ENCODE peak calls at places on chromosomes 12 and 14, in six cellular contexts. Q is GM10248; C is astrocyte of the spinal cord; N is SK-N-SH; Z is activated CD4-positive, alpha-beta T cell treated with anti-CD3 and anti-CD28 coated beads, Interleukin-2, amount 10 ng/mL, durations not matched to agents 7 days and 5 days; E is stimulated activated CD4-positive, alpha-beta T cell treated with anti-CD3 and anti-CD28 coated beads, Interleukin-2, amount 100 ng/mL, for 4 hours. G is an unnamed sample.

GRCh38 chr12:98126637-98127335 is 388.6 kb upstream of the TMPO start:
- DNase-seq in C (no peak), N (no peak), Z (no peak), E (no peak), Q (no peak), G (no peak)

GRCh38 chr12:57616383-57617101 is 5.3 kb downstream of the ARHGEF25 start:
- DNase-seq in E (no peak), N (no peak), Z (no peak), C (no peak), Q (no peak), G (peak; percentile 56)

GRCh38 chr12:6553051-6553868 is 2.6 kb downstream of the IFFO1 start:
- DNase-seq in Z (no peak), E (no peak), Q (no peak), N (no peak), C (peak; percentile 71), G (no peak)

GRCh38 chr14:103314496-103315277 is 19.4 kb upstream of the EIF5 start:
- DNase-seq in N (no peak), C (no peak), Z (no peak), E (no peak), Q (no peak), G (no peak)

GRCh38 chr12:12399161-12399560 is 42.3 kb downstream of the BORCS5 start:
- DNase-seq in E (no peak), C (no peak), Q (no peak), N (no peak), Z (no peak), G (no peak)

GRCh38 chr14:95143813-95144620 is 13.3 kb downstream of the DICER1 start:
- DNase-seq in Q (peak; percentile 20), E (no peak), N (no peak), Z (no peak), C (peak; percentile 39), G (no peak)

GRCh38 chr12:14283489-14284144 is 81.9 kb upstream of the ATF7IP start:
- DNase-seq in N (no peak), C (no peak), E (no peak), Z (no peak), Q (peak; percentile 38), G (no peak)

GRCh38 chr12:28190321-28191017 is at the start of gene CCDC91:
- DNase-seq in N (peak; percentile 90), Z (peak; percentile 89), E (peak; percentile 88), C (peak; percentile 80), Q (peak; percentile 88), G (peak; percentile 76)

GRCh38 chr12:115636546-115636945 is 640.9 kb downstream of the MED13L start:
- DNase-seq in E (no peak), Q (no peak), Z (no peak), N (no peak), C (peak; percentile 5), G (no peak)

GRCh38 chr14:104512771-104513640 is 66.6 kb upstream of the C14orf180 start:
- DNase-seq in N (no peak), Q (no peak), E (no peak), C (no peak), Z (no peak), G (no peak)

GRCh38 chr14:75454963-75455546 is 27.2 kb downstream of the JDP2 start:
- DNase-seq in Q (no peak), C (peak; percentile 68), N (peak; percentile 50), E (no peak), Z (no peak), G (peak; percentile 9)

GRCh38 chr12:131833896-131834641 is 5.9 kb downstream of the MMP17 start:
- DNase-seq in Z (no peak), C (peak; percentile 16), E (no peak), Q (no peak), N (peak; percentile 87), G (no peak)

GRCh38 chr14:47346849-47347248 is 328.6 kb downstream of the MDGA2 start:
- DNase-seq in Q (no peak), Z (no peak), N (no peak), E (no peak), C (no peak), G (no peak)

GRCh38 chr12:120416490-120417216 is 21.3 kb upstream of the COX6A1 start:
- DNase-seq in Q (no peak), Z (no peak), E (no peak), C (no peak), N (no peak), G (no peak)

GRCh38 chr14:33587761-33588160 is 363.1 kb downstream of the EGLN3 start:
- DNase-seq in E (no peak), Z (no peak), C (no peak), Q (no peak), N (no peak), G (no peak)

GRCh38 chr12:30145351-30146017 is 361.7 kb upstream of the TMTC1 start:
- DNase-seq in Q (no peak), N (no peak), Z (no peak), E (no peak), C (no peak), G (no peak)

GRCh38 chr12:15323530-15323929 is 1.2 kb downstream of the PTPRO start:
- DNase-seq in E (no peak), Q (no peak), N (no peak), C (no peak), Z (no peak), G (no peak)

GRCh38 chr12:41604830-41605229 is 416.7 kb downstream of the PDZRN4 start:
- DNase-seq in N (no peak), E (no peak), Q (no peak), C (peak; percentile 4), Z (no peak), G (no peak)

GRCh38 chr12:19533567-19533966 is 94.3 kb downstream of the AEBP2 start:
- DNase-seq in Z (no peak), Q (no peak), C (no peak), E (no peak), N (no peak), G (no peak)